ENCODE peak calls at places on chromosomes 7 and 10, in four cellular contexts. O, V, T and G are unnamed samples.

GRCh38 chr10:97050205-97050745 is 135.5 kb downstream of the SLIT1 start:
- DNase-seq in O (peak; percentile 32), V (no peak), T (no peak), G (no peak)

GRCh38 chr7:129461809-129462208 is 27.6 kb downstream of the STRIP2 start:
- DNase-seq in O (no peak), V (no peak), T (no peak), G (no peak)

GRCh38 chr10:69913586-69913985 is 111.9 kb downstream of the COL13A1 start:
- DNase-seq in O (no peak), V (no peak), T (no peak), G (no peak)

GRCh38 chr7:71633571-71634008 is 501.6 kb downstream of the GALNT17 start:
- DNase-seq in O (no peak), V (peak; percentile 86), T (peak; percentile 14), G (no peak)

GRCh38 chr10:118207470-118208007 is 134.6 kb downstream of the FAM204A start:
- DNase-seq in O (no peak), V (no peak), T (no peak), G (no peak)

GRCh38 chr10:92574545-92575377 is 868 bp upstream of the IDE start:
- DNase-seq in O (no peak), V (no peak), T (peak; percentile 87), G (no peak)

GRCh38 chr10:68364101-68364886 is 31.6 kb upstream of the PBLD start:
- DNase-seq in O (no peak), V (no peak), T (no peak), G (no peak)

GRCh38 chr7:104252409-104253134 is 44.8 kb upstream of the ORC5 start:
- DNase-seq in O (no peak), V (no peak), T (peak; percentile 18), G (no peak)

GRCh38 chr7:22851140-22851539 is 28.5 kb upstream of the TOMM7 start:
- DNase-seq in O (no peak), V (no peak), T (no peak), G (no peak)

DNA sequence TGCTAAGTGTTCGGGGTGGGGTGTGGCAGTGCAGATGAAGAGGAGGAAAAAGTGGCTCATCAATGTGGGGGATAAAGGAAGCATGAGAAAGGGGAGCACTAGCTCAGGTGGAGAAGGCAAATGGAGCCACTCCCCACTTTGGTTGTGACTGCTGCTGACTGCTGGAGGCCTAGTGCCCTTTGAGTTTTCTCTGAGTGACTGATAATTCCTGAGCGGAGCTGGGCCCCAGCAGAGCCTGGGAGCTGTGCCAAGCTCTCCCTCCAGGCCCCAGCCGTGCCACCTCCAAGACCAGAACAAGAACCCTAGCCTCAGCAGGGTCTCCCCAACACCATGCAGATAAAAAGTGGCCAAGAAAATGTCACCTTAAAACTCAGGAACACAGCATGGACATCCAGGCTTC is 9.7 kb upstream of the RASSF4 start:
- DNase-seq in O (no peak), V (peak; percentile 25), T (no peak), G (peak; percentile 29)
- H3K4me1 ChIP-seq in O (no peaks in the 10 kb centered on the region), V (peaks cover 11% of the 10 kb centered on the region), T (no peaks in the 10 kb centered on the region), G (peaks cover 76% of the 10 kb centered on the region)

DNA sequence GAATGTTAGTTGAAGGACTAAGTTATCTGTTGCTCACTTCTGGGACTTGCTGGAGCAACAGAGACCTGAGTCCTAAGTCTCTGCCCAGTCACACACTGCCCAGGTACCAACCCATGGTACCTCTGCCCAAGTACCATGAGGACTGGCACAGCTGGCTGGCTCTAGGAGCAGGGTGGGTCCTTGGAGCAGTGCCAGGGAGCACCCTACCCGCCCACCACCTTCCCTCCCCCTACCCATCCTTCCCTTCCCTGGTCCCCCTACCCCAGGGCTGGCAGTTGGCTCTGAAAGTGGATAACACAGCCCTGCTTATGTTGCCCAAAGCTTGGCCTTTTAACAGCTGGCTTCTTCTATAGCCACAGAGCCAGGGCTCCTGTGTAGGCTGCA is 26.4 kb upstream of the PDCD4 start:
- DNase-seq in O (peak; percentile 69), V (no peak), T (no peak), G (no peak)
- H3K4me1 ChIP-seq in O (peaks cover 42% of the 10 kb centered on the region), V (peaks cover 56% of the 10 kb centered on the region), T (peaks cover 22% of the 10 kb centered on the region), G (peaks cover 4% of the 10 kb centered on the region)

GRCh38 chr7:135167360-135167759 is 3.1 kb downstream of the CYREN start:
- DNase-seq in O (no peak), V (no peak), T (no peak), G (no peak)
- H3K4me1 ChIP-seq in O (peaks cover 5% of the 10 kb centered on the region), V (peaks cover 28% of the 10 kb centered on the region), T (peaks cover 19% of the 10 kb centered on the region), G (peaks cover 16% of the 10 kb centered on the region)

GRCh38 chr10:79112898-79113431 is 44.2 kb downstream of the ZMIZ1 start:
- DNase-seq in O (no peak), V (peak; percentile 41), T (peak; percentile 73), G (no peak)
- H3K4me1 ChIP-seq in O (no peaks in the 10 kb centered on the region), V (peaks cover 62% of the 10 kb centered on the region), T (peaks cover 95% of the 10 kb centered on the region), G (peaks cover 38% of the 10 kb centered on the region)

GRCh38 chr7:74185016-74185415 is 10.9 kb downstream of the EIF4H start:
- DNase-seq in O (no peak), V (no peak), T (no peak), G (no peak)

GRCh38 chr7:74185636-74186035 is 11.5 kb downstream of the EIF4H start:
- DNase-seq in O (no peak), V (no peak), T (no peak), G (no peak)

GRCh38 chr7:74182453-74183090 is 8.4 kb downstream of the EIF4H start:
- DNase-seq in O (no peak), V (no peak), T (no peak), G (no peak)

GRCh38 chr7:74183142-74183541 is 9.0 kb downstream of the EIF4H start:
- DNase-seq in O (no peak), V (no peak), T (no peak), G (no peak)

DNA sequence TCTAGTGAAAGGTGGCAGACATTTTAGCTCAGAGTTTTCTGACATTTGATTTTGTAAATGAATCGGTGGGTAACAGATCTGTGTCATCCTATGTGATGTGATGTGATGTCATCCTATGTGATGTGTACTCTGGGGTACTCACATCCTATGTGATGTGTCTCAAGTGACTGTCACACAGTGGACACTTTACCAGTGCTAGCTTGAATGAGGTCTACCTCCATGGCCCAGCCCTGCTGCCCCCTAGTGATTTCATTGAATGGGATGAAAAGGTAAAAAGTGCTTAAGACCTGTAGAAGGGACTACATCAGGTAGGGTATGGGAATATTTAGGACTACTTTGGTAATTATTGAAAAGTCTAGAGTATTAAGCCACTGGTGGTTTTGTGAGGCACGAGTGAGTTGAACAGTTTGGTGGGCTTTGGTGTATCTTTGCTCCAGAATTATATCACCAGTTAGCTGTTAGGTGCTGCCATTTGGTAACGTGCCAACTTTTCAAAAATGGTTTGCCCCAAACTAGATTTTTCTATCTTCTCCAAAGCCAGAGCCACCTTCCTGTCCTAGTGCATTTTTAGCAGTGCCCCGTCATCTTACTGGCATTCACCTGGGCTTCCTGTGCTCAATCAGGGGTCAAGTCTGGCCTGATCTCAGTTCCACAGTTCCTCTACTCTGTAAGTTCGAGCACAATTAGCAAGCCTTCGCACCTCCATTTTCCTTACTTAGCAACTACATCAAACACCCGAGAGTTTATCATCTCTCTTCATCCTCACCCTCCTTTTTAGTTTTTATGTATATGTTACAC is 9.7 kb downstream of the EIF4H start:
- DNase-seq in O (no peak), V (no peak), T (peak; percentile 41), G (no peak)
- H3K4me1 ChIP-seq in O (peaks cover 26% of the 10 kb centered on the region), V (peaks cover 39% of the 10 kb centered on the region), T (peaks cover 33% of the 10 kb centered on the region), G (peaks cover 18% of the 10 kb centered on the region)

GRCh38 chr10:15482168-15482567 is 111.1 kb upstream of the FAM171A1 start:
- DNase-seq in O (no peak), V (no peak), T (no peak), G (no peak)

GRCh38 chr10:15474671-15475070 is 103.6 kb upstream of the FAM171A1 start:
- DNase-seq in O (no peak), V (no peak), T (no peak), G (no peak)

GRCh38 chr10:15476337-15476736 is 105.2 kb upstream of the FAM171A1 start:
- DNase-seq in O (no peak), V (no peak), T (no peak), G (no peak)

GRCh38 chr10:15478429-15478828 is 107.3 kb upstream of the FAM171A1 start:
- DNase-seq in O (no peak), V (no peak), T (no peak), G (no peak)

DNA sequence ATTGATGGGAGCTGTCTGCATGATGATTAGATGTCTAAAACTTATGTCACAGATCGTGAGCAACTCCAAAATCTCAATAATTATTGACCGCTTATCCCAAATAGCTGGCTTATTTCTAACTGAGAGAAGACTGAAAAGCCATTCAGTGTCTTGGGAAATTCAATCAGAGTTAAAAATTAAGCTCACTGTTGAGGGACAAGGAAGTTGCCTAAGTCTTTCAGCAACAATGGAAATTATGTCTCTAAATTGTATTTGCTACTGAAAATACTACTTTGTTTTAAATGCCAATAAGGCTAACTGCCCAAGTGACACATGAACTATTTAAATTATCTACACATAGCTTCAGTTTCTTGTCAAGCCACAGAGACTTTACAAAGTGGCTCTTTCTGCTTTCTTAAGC is 107.9 kb upstream of the FAM171A1 start:
- DNase-seq in O (no peak), V (no peak), T (no peak), G (no peak)
- H3K4me1 ChIP-seq in O (no peaks in the 10 kb centered on the region), V (no peaks in the 10 kb centered on the region), T (no peaks in the 10 kb centered on the region), G (peaks cover 23% of the 10 kb centered on the region)

GRCh38 chr10:124416733-124417132 is 2.0 kb downstream of the OAT start:
- DNase-seq in O (no peak), V (no peak), T (no peak), G (no peak)
- H3K4me1 ChIP-seq in O (no peaks in the 10 kb centered on the region), V (peaks cover 34% of the 10 kb centered on the region), T (peaks cover 21% of the 10 kb centered on the region), G (peaks cover 11% of the 10 kb centered on the region)